ENCODE peak calls at places on chromosomes 1 and 21, in five cellular contexts. Q is endothelial cell, E is fibroblast of lung, W is thoracic aorta, R is hypothalamus. Y is an unnamed sample.

GRCh38 chr1:245742891-245743290 is 588.1 kb downstream of the KIF26B start:
- DNase-seq in Q (no peak), E (peak), W (no peak), R (no peak), Y (no peak)

GRCh38 chr21:42545745-42546144 is 32.1 kb downstream of the SLC37A1 start:
- DNase-seq in Q (no peak), E (no peak), W (no peak), R (no peak), Y (no peak)

GRCh38 chr1:179881642-179882252 is 338 bp upstream of the TOR1AIP1 start:
- DNase-seq in Q (no peak), E (peak), W (peak), R (no peak), Y (no peak)

GRCh38 chr1:35646043-35646442 is 4.7 kb upstream of the PSMB2 start:
- DNase-seq in Q (no peak), E (no peak), W (no peak), R (no peak), Y (no peak)

GRCh38 chr1:18721066-18721465 is 90.4 kb downstream of the PAX7 start:
- DNase-seq in Q (no peak), E (no peak), W (no peak), R (no peak), Y (no peak)

GRCh38 chr1:58966917-58967733 is 183.3 kb upstream of the JUN start:
- DNase-seq in Q (no peak), E (no peak), W (no peak), R (no peak), Y (no peak)

GRCh38 chr1:14949270-14949835 is 204.2 kb upstream of the TMEM51 start:
- DNase-seq in Q (no peak), E (no peak), W (no peak), R (no peak), Y (no peak)

GRCh38 chr1:174074757-174075156 is 52.6 kb upstream of the RC3H1 start:
- DNase-seq in Q (no peak), E (peak), W (no peak), R (no peak), Y (peak)